ENCODE peak calls at places on chromosomes 2 and 18, in seven cellular contexts. One of them, this sample, is unnamed.

GRCh38 chr2:54952425-54952824 is 97.8 kb downstream of the RTN4 start:
- DNase-seq in mesenchymal stem cell: no peak
- DNase-seq in fibroblast of lung: no peak
- DNase-seq in GM23248: no peak
- DNase-seq in kidney: no peak
- DNase-seq in adipocyte: no peak
- DNase-seq in SK-N-SH: no peak
- DNase-seq in this sample: no peak

GRCh38 chr2:43469094-43469493 is 126.7 kb downstream of the THADA start:
- DNase-seq in mesenchymal stem cell: no peak
- DNase-seq in fibroblast of lung: no peak
- DNase-seq in GM23248: no peak
- DNase-seq in kidney: no peak
- DNase-seq in adipocyte: no peak
- DNase-seq in SK-N-SH: no peak
- DNase-seq in this sample: no peak

GRCh38 chr2:54497738-54498680 is 41.9 kb downstream of the SPTBN1 start:
- DNase-seq in mesenchymal stem cell: no peak
- DNase-seq in fibroblast of lung: no peak
- DNase-seq in GM23248: peak; percentile 58
- DNase-seq in kidney: no peak
- DNase-seq in adipocyte: no peak
- DNase-seq in SK-N-SH: no peak
- DNase-seq in this sample: peak; percentile 35

GRCh38 chr2:64283641-64284371 is 139.6 kb upstream of the PELI1 start:
- DNase-seq in mesenchymal stem cell: peak; percentile 80
- DNase-seq in fibroblast of lung: no peak
- DNase-seq in GM23248: peak; percentile 59
- DNase-seq in kidney: no peak
- DNase-seq in adipocyte: no peak
- DNase-seq in SK-N-SH: no peak
- DNase-seq in this sample: no peak

GRCh38 chr18:49795612-49796552 is 17.5 kb downstream of the ACAA2 start:
- DNase-seq in mesenchymal stem cell: peak; percentile 7
- DNase-seq in fibroblast of lung: peak; percentile 42
- DNase-seq in GM23248: peak; percentile 21
- DNase-seq in kidney: no peak
- DNase-seq in adipocyte: no peak
- DNase-seq in SK-N-SH: no peak
- DNase-seq in this sample: no peak

GRCh38 chr2:203225423-203226039 is 13.3 kb upstream of the CYP20A1 start:
- DNase-seq in mesenchymal stem cell: peak; percentile 37
- DNase-seq in fibroblast of lung: peak; percentile 10
- DNase-seq in GM23248: peak; percentile 41
- DNase-seq in kidney: no peak
- DNase-seq in adipocyte: peak; percentile 31
- DNase-seq in SK-N-SH: no peak
- DNase-seq in this sample: peak; percentile 42

GRCh38 chr18:48841381-48842258 is 109.1 kb downstream of the SMAD7 start:
- DNase-seq in mesenchymal stem cell: peak; percentile 93
- DNase-seq in fibroblast of lung: no peak
- DNase-seq in GM23248: peak; percentile 77
- DNase-seq in kidney: peak; percentile 94
- DNase-seq in adipocyte: peak; percentile 50
- DNase-seq in SK-N-SH: peak; percentile 77
- DNase-seq in this sample: no peak

GRCh38 chr18:59386909-59387515 is 27.9 kb upstream of the LMAN1 start:
- DNase-seq in mesenchymal stem cell: no peak
- DNase-seq in fibroblast of lung: no peak
- DNase-seq in GM23248: no peak
- DNase-seq in kidney: no peak
- DNase-seq in adipocyte: no peak
- DNase-seq in SK-N-SH: no peak
- DNase-seq in this sample: peak; percentile 86

GRCh38 chr18:47755102-47755456 is 175.4 kb downstream of the SMAD2 start:
- DNase-seq in mesenchymal stem cell: no peak
- DNase-seq in fibroblast of lung: no peak
- DNase-seq in GM23248: no peak
- DNase-seq in kidney: no peak
- DNase-seq in adipocyte: no peak
- DNase-seq in SK-N-SH: no peak
- DNase-seq in this sample: no peak

GRCh38 chr2:2107140-2107539 is 223.9 kb downstream of the MYT1L start:
- DNase-seq in mesenchymal stem cell: no peak
- DNase-seq in fibroblast of lung: no peak
- DNase-seq in GM23248: peak; percentile 2
- DNase-seq in kidney: no peak
- DNase-seq in adipocyte: no peak
- DNase-seq in SK-N-SH: peak; percentile 58
- DNase-seq in this sample: no peak

GRCh38 chr2:18119883-18120282 is 241.4 kb downstream of the KCNS3 start:
- DNase-seq in mesenchymal stem cell: peak; percentile 70
- DNase-seq in fibroblast of lung: peak; percentile 87
- DNase-seq in GM23248: peak; percentile 92
- DNase-seq in kidney: no peak
- DNase-seq in adipocyte: peak; percentile 91
- DNase-seq in SK-N-SH: no peak
- DNase-seq in this sample: no peak

GRCh38 chr2:160125828-160126227 is 63.4 kb upstream of the PLA2R1 start:
- DNase-seq in mesenchymal stem cell: no peak
- DNase-seq in fibroblast of lung: no peak
- DNase-seq in GM23248: no peak
- DNase-seq in kidney: no peak
- DNase-seq in adipocyte: no peak
- DNase-seq in SK-N-SH: peak; percentile 72
- DNase-seq in this sample: no peak

GRCh38 chr18:64692826-64693225 is 543.9 kb upstream of the LINC00305 start:
- DNase-seq in mesenchymal stem cell: no peak
- DNase-seq in fibroblast of lung: no peak
- DNase-seq in GM23248: no peak
- DNase-seq in kidney: no peak
- DNase-seq in adipocyte: no peak
- DNase-seq in SK-N-SH: no peak
- DNase-seq in this sample: no peak

GRCh38 chr2:240149943-240150784 is 9.7 kb upstream of the OTOS start:
- DNase-seq in mesenchymal stem cell: peak; percentile 23
- DNase-seq in fibroblast of lung: peak; percentile 12
- DNase-seq in GM23248: peak; percentile 62
- DNase-seq in kidney: peak; percentile 72
- DNase-seq in adipocyte: peak; percentile 64
- DNase-seq in SK-N-SH: peak; percentile 88
- DNase-seq in this sample: peak; percentile 78

GRCh38 chr2:43032894-43033270 is 193.5 kb downstream of the ZFP36L2 start:
- DNase-seq in mesenchymal stem cell: no peak
- DNase-seq in fibroblast of lung: no peak
- DNase-seq in GM23248: no peak
- DNase-seq in kidney: no peak
- DNase-seq in adipocyte: no peak
- DNase-seq in SK-N-SH: no peak
- DNase-seq in this sample: no peak

GRCh38 chr2:41998789-41999470 is 48.9 kb upstream of the PKDCC start:
- DNase-seq in mesenchymal stem cell: no peak
- DNase-seq in fibroblast of lung: no peak
- DNase-seq in GM23248: peak; percentile 58
- DNase-seq in kidney: no peak
- DNase-seq in adipocyte: peak; percentile 20
- DNase-seq in SK-N-SH: peak; percentile 57
- DNase-seq in this sample: no peak

GRCh38 chr2:228841877-228842276 is 429.2 kb downstream of the PID1 start:
- DNase-seq in mesenchymal stem cell: no peak
- DNase-seq in fibroblast of lung: peak; percentile 19
- DNase-seq in GM23248: no peak
- DNase-seq in kidney: no peak
- DNase-seq in adipocyte: peak; percentile 62
- DNase-seq in SK-N-SH: no peak
- DNase-seq in this sample: no peak

GRCh38 chr2:73981081-73981968 is 3.4 kb upstream of the TET3 start:
- DNase-seq in mesenchymal stem cell: no peak
- DNase-seq in fibroblast of lung: no peak
- DNase-seq in GM23248: peak; percentile 67
- DNase-seq in kidney: peak; percentile 82
- DNase-seq in adipocyte: peak; percentile 39
- DNase-seq in SK-N-SH: peak; percentile 47
- DNase-seq in this sample: peak; percentile 69

GRCh38 chr2:46836295-46837111 is 79.1 kb downstream of the MCFD2 start:
- DNase-seq in mesenchymal stem cell: no peak
- DNase-seq in fibroblast of lung: peak; percentile 88
- DNase-seq in GM23248: peak; percentile 55
- DNase-seq in kidney: no peak
- DNase-seq in adipocyte: no peak
- DNase-seq in SK-N-SH: no peak
- DNase-seq in this sample: no peak

GRCh38 chr18:74976331-74976909 is 232.5 kb downstream of the PTGR3 start:
- DNase-seq in mesenchymal stem cell: no peak
- DNase-seq in fibroblast of lung: no peak
- DNase-seq in GM23248: no peak
- DNase-seq in kidney: no peak
- DNase-seq in adipocyte: no peak
- DNase-seq in SK-N-SH: peak; percentile 59
- DNase-seq in this sample: no peak

GRCh38 chr2:7742301-7742700 is 825.1 kb downstream of the RNF144A start:
- DNase-seq in mesenchymal stem cell: no peak
- DNase-seq in fibroblast of lung: no peak
- DNase-seq in GM23248: no peak
- DNase-seq in kidney: no peak
- DNase-seq in adipocyte: no peak
- DNase-seq in SK-N-SH: no peak
- DNase-seq in this sample: no peak

GRCh38 chr2:55809875-55810620 is 113.5 kb downstream of the EFEMP1 start:
- DNase-seq in mesenchymal stem cell: no peak
- DNase-seq in fibroblast of lung: no peak
- DNase-seq in GM23248: peak; percentile 68
- DNase-seq in kidney: no peak
- DNase-seq in adipocyte: peak; percentile 44
- DNase-seq in SK-N-SH: no peak
- DNase-seq in this sample: no peak

GRCh38 chr2:136185991-136186771 is 68.2 kb upstream of the CXCR4 start:
- DNase-seq in mesenchymal stem cell: no peak
- DNase-seq in fibroblast of lung: peak; percentile 35
- DNase-seq in GM23248: peak; percentile 8
- DNase-seq in kidney: no peak
- DNase-seq in adipocyte: no peak
- DNase-seq in SK-N-SH: no peak
- DNase-seq in this sample: no peak

GRCh38 chr2:20212871-20213503 is 11.9 kb downstream of the SDC1 start:
- DNase-seq in mesenchymal stem cell: no peak
- DNase-seq in fibroblast of lung: no peak
- DNase-seq in GM23248: no peak
- DNase-seq in kidney: peak; percentile 86
- DNase-seq in adipocyte: no peak
- DNase-seq in SK-N-SH: peak; percentile 46
- DNase-seq in this sample: no peak
- H3K9me3 ChIP-seq in mesenchymal stem cell: no peaks in the 10 kb centered on the region
- H3K9me3 ChIP-seq in fibroblast of lung: no peaks in the 10 kb centered on the region
- H3K9me3 ChIP-seq in GM23248: no peaks in the 10 kb centered on the region
- H3K9me3 ChIP-seq in kidney: no peaks in the 10 kb centered on the region
- H3K9me3 ChIP-seq in adipocyte: no peaks in the 10 kb centered on the region
- H3K9me3 ChIP-seq in SK-N-SH: no peaks in the 10 kb centered on the region
- H3K9me3 ChIP-seq in this sample: no peaks in the 10 kb centered on the region

GRCh38 chr2:100998235-100998573 is 3.9 kb upstream of the RPL31 start:
- DNase-seq in mesenchymal stem cell: no peak
- DNase-seq in fibroblast of lung: no peak
- DNase-seq in GM23248: peak; percentile 48
- DNase-seq in kidney: no peak
- DNase-seq in adipocyte: no peak
- DNase-seq in SK-N-SH: no peak
- DNase-seq in this sample: no peak
- H3K9ac ChIP-seq in mesenchymal stem cell: peak overlapping the region; percentile 9
- H3K9ac ChIP-seq in fibroblast of lung: no peak overlapping the region
- H3K9ac ChIP-seq in GM23248: no peak overlapping the region
- H3K9ac ChIP-seq in kidney: no peak overlapping the region
- H3K9ac ChIP-seq in adipocyte: peak overlapping the region; percentile 13
- H3K9ac ChIP-seq in SK-N-SH: no peak overlapping the region
- H3K9ac ChIP-seq in this sample: no peak overlapping the region

GRCh38 chr2:195594248-195594647 is 62.8 kb upstream of the SLC39A10 start:
- DNase-seq in mesenchymal stem cell: no peak
- DNase-seq in fibroblast of lung: no peak
- DNase-seq in GM23248: no peak
- DNase-seq in kidney: no peak
- DNase-seq in adipocyte: no peak
- DNase-seq in SK-N-SH: no peak
- DNase-seq in this sample: no peak
- H3K4me3 ChIP-seq in mesenchymal stem cell: no peak overlapping the region
- H3K4me3 ChIP-seq in fibroblast of lung: no peak overlapping the region
- H3K4me3 ChIP-seq in GM23248: no peak overlapping the region
- H3K4me3 ChIP-seq in kidney: no peak overlapping the region
- H3K4me3 ChIP-seq in adipocyte: no peak overlapping the region
- H3K4me3 ChIP-seq in SK-N-SH: no peak overlapping the region
- H3K4me3 ChIP-seq in this sample: no peak overlapping the region

GRCh38 chr18:79896746-79897145 is 54.7 kb downstream of the SLC66A2 start:
- DNase-seq in mesenchymal stem cell: no peak
- DNase-seq in fibroblast of lung: no peak
- DNase-seq in GM23248: peak; percentile 22
- DNase-seq in kidney: no peak
- DNase-seq in adipocyte: no peak
- DNase-seq in SK-N-SH: no peak
- DNase-seq in this sample: no peak

GRCh38 chr18:79898952-79899608 is 52.4 kb downstream of the SLC66A2 start:
- DNase-seq in mesenchymal stem cell: no peak
- DNase-seq in fibroblast of lung: no peak
- DNase-seq in GM23248: no peak
- DNase-seq in kidney: peak; percentile 66
- DNase-seq in adipocyte: no peak
- DNase-seq in SK-N-SH: no peak
- DNase-seq in this sample: no peak

GRCh38 chr18:79899609-79900435 is 51.6 kb downstream of the SLC66A2 start:
- DNase-seq in mesenchymal stem cell: no peak
- DNase-seq in fibroblast of lung: no peak
- DNase-seq in GM23248: no peak
- DNase-seq in kidney: peak; percentile 63
- DNase-seq in adipocyte: no peak
- DNase-seq in SK-N-SH: no peak
- DNase-seq in this sample: no peak

GRCh38 chr18:79900610-79901570 is 50.6 kb downstream of the SLC66A2 start:
- DNase-seq in mesenchymal stem cell: no peak
- DNase-seq in fibroblast of lung: no peak
- DNase-seq in GM23248: no peak
- DNase-seq in kidney: peak; percentile 71
- DNase-seq in adipocyte: no peak
- DNase-seq in SK-N-SH: peak; percentile 27
- DNase-seq in this sample: no peak

DNA sequence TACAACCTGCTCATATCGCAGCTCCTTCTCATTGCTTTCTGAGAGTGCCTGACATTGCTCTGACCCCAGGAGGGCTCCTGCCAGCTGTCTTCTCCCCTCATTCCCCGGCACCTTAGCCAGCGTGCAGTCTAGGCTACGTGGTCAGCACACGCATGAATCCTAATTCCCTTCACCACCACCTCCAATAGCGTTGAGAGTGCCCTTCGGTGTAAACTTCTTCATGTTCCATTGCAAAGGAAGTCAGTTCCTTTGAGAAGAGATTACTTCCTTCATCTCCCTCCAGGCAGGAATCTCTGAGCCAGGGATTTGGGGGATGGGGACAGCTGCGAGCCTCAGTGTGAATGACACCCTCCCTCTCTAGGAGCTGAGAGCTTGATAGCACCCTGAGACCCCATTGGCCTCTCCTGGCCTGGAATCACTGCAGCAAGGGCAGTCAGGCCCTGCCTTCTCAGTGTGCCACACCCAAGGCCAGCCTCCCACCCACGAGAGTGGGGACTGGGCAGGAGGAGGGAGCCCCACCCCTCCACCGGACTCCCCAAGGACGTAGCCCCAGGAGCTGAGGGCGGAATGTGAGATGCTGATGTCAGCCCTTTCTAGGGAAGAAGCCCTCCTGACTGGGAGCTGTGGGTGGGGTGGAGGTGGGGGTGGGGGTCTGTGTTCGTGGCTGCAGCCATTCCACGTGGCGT is 53.4 kb downstream of the SLC66A2 start:
- DNase-seq in mesenchymal stem cell: no peak
- DNase-seq in fibroblast of lung: no peak
- DNase-seq in GM23248: no peak
- DNase-seq in kidney: peak; percentile 41
- DNase-seq in adipocyte: no peak
- DNase-seq in SK-N-SH: no peak
- DNase-seq in this sample: no peak
- H3K9me3 ChIP-seq in mesenchymal stem cell: peaks cover 59% of the 10 kb centered on the region
- H3K9me3 ChIP-seq in fibroblast of lung: peaks cover 3% of the 10 kb centered on the region
- H3K9me3 ChIP-seq in GM23248: peaks cover 2% of the 10 kb centered on the region
- H3K9me3 ChIP-seq in kidney: peaks cover 14% of the 10 kb centered on the region
- H3K9me3 ChIP-seq in adipocyte: peaks cover 50% of the 10 kb centered on the region
- H3K9me3 ChIP-seq in SK-N-SH: peaks cover 19% of the 10 kb centered on the region
- H3K9me3 ChIP-seq in this sample: peaks cover 16% of the 10 kb centered on the region

This sample was measured in neural progenitor cell.